ENCODE peak calls at places on chromosomes 16 and 17, in six cellular contexts. B is stomach, Q is HCT116, I is SJCRH30, W is OCI-LY7, F is tibial artery. J is an unnamed sample.
A peak's percentile ranks its signal among the peaks of the same experiment; 100 is the strongest.

GRCh38 chr17:54992797-54993639 is 24.5 kb downstream of the STXBP4 start:
- DNase-seq in I (peak; percentile 71), W (peak; percentile 75), Q (peak; percentile 53), F (no peak), B (no peak), J (no peak)

GRCh38 chr17:74199306-74200092 is 4.0 kb upstream of the RPL38 start:
- DNase-seq in Q (no peak), W (peak; percentile 64), B (peak; percentile 77), I (peak; percentile 85), F (no peak), J (no peak)

GRCh38 chr16:75246504-75247205 is 4.8 kb downstream of the BCAR1 start:
- DNase-seq in Q (no peak), F (no peak), I (no peak), W (no peak), B (no peak), J (no peak)

GRCh38 chr17:14205992-14206461 is 30.6 kb downstream of the CDRT15 start:
- DNase-seq in B (peak; percentile 94), Q (peak; percentile 86), I (no peak), F (no peak), W (no peak), J (no peak)

GRCh38 chr16:73420244-73421040 is 372.5 kb upstream of the ZFHX3 start:
- DNase-seq in B (no peak), Q (no peak), F (no peak), I (no peak), W (no peak), J (no peak)

GRCh38 chr17:34598161-34598776 is 18.9 kb downstream of the TMEM132E start:
- DNase-seq in F (no peak), Q (no peak), B (no peak), I (no peak), W (no peak), J (no peak)

GRCh38 chr17:72594248-72594647 is 473.4 kb downstream of the SOX9 start:
- DNase-seq in F (no peak), B (no peak), Q (no peak), W (no peak), I (no peak), J (no peak)

GRCh38 chr17:51355314-51356083 is 95.2 kb downstream of the UTP18 start:
- DNase-seq in W (no peak), Q (no peak), I (no peak), B (no peak), F (no peak), J (no peak)

GRCh38 chr17:8747731-8748130 is 3.1 kb upstream of the CCDC42 start:
- DNase-seq in W (no peak), Q (no peak), F (no peak), B (no peak), I (no peak), J (no peak)

GRCh38 chr16:23535901-23536300 is 21.2 kb downstream of the EARS2 start:
- DNase-seq in I (no peak), W (no peak), B (no peak), Q (no peak), F (no peak), J (no peak)

GRCh38 chr17:68514809-68515208 is 2.6 kb downstream of the PRKAR1A start:
- DNase-seq in W (no peak), Q (no peak), I (peak; percentile 45), B (no peak), F (no peak), J (no peak)

GRCh38 chr17:60160829-60161501 is 11.2 kb downstream of the CA4 start:
- DNase-seq in W (no peak), I (no peak), B (no peak), F (no peak), Q (no peak), J (no peak)

GRCh38 chr16:69839798-69840409 is 77.8 kb downstream of the WWP2 start:
- DNase-seq in I (peak; percentile 45), W (no peak), B (peak; percentile 76), F (no peak), Q (no peak), J (no peak)

GRCh38 chr16:47258874-47259461 is 115.2 kb upstream of the NETO2 start:
- DNase-seq in I (peak; percentile 44), Q (peak; percentile 18), B (no peak), F (no peak), W (peak; percentile 47), J (no peak)

GRCh38 chr17:39208893-39209292 is 8.8 kb downstream of the RPL19 start:
- DNase-seq in I (peak; percentile 79), W (peak; percentile 98), F (no peak), Q (no peak), B (peak; percentile 36), J (no peak)

GRCh38 chr17:13182854-13183253 is 165.0 kb upstream of the ELAC2 start:
- DNase-seq in W (no peak), Q (no peak), B (no peak), I (no peak), F (no peak), J (no peak)
- H3K36me3 ChIP-seq in W (no peaks in the 10 kb centered on the region), Q (no peaks in the 10 kb centered on the region), B (no peaks in the 10 kb centered on the region), I (no peaks in the 10 kb centered on the region), F (no peaks in the 10 kb centered on the region), J (no peaks in the 10 kb centered on the region)

GRCh38 chr16:56450275-56450889 is 750 bp downstream of the NUDT21 start:
- DNase-seq in F (no peak), I (peak; percentile 26), B (no peak), W (peak; percentile 23), Q (no peak), J (no peak)
- H3K27ac ChIP-seq in F (peak overlapping the region; percentile 88), I (peak overlapping the region; percentile 83), B (no peak overlapping the region), W (peak overlapping the region; percentile 78), Q (peak overlapping the region; percentile 77), J (peak overlapping the region; percentile 57)

GRCh38 chr17:15377200-15377599 is 35.8 kb upstream of the TEKT3 start:
- DNase-seq in F (no peak), B (no peak), I (no peak), Q (no peak), W (no peak), J (peak; percentile 64)
- H3K4me3 ChIP-seq in F (no peak overlapping the region), B (no peak overlapping the region), I (peak overlapping the region; percentile 21), Q (no peak overlapping the region), W (no peak overlapping the region), J (peak overlapping the region; percentile 15)

DNA sequence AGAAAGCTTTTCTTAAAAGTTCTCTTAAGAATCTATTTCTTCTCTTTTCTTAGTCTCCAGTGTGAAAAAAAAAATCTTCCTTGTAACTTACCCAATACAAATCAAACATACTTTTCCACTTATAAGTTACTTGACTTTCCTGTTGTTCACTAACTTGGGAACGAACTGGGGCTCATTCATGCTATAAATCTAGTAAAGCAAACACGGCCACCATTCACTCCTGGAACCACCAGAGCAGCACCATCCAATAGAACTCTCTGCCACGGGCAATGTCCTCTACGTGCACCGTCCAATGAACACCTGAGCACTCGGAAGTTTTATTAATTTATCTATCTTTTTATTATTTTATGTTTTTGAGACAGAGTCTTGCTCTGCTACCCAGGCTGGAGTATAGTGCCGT is 20.7 kb downstream of the SRP68 start:
- DNase-seq in I (no peak), W (no peak), B (no peak), F (no peak), Q (no peak), J (no peak)
- H3K36me3 ChIP-seq in I (peaks cover 81% of the 10 kb centered on the region), W (peaks cover 92% of the 10 kb centered on the region), B (peaks cover 99% of the 10 kb centered on the region), F (peaks cover 98% of the 10 kb centered on the region), Q (peaks cover 62% of the 10 kb centered on the region), J (peaks cover 93% of the 10 kb centered on the region)

DNA sequence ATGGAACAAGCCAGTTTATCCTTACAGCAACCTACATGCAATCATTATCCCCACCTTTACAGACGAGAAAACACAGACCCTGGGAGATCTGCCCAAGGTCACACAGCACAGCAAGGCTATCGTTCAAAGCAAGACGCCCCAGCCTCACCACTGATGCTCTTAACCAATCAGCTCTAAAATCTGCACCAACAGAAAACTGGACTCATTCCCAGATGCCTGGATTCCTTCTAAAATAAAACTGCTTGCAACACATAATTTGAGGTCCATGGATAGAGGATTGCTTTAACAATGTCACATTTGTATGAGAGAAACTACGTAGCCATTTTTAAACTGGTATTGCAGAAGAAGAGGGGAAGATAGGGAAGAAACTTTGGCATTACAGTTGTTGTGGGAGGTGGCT is 6.8 kb downstream of the COTL1 start:
- DNase-seq in B (no peak), F (no peak), I (no peak), W (no peak), Q (no peak), J (no peak)
- H3K27ac ChIP-seq in B (peak overlapping the region; percentile 51), F (peak overlapping the region; percentile 16), I (no peak overlapping the region), W (no peak overlapping the region), Q (no peak overlapping the region), J (no peak overlapping the region)

DNA sequence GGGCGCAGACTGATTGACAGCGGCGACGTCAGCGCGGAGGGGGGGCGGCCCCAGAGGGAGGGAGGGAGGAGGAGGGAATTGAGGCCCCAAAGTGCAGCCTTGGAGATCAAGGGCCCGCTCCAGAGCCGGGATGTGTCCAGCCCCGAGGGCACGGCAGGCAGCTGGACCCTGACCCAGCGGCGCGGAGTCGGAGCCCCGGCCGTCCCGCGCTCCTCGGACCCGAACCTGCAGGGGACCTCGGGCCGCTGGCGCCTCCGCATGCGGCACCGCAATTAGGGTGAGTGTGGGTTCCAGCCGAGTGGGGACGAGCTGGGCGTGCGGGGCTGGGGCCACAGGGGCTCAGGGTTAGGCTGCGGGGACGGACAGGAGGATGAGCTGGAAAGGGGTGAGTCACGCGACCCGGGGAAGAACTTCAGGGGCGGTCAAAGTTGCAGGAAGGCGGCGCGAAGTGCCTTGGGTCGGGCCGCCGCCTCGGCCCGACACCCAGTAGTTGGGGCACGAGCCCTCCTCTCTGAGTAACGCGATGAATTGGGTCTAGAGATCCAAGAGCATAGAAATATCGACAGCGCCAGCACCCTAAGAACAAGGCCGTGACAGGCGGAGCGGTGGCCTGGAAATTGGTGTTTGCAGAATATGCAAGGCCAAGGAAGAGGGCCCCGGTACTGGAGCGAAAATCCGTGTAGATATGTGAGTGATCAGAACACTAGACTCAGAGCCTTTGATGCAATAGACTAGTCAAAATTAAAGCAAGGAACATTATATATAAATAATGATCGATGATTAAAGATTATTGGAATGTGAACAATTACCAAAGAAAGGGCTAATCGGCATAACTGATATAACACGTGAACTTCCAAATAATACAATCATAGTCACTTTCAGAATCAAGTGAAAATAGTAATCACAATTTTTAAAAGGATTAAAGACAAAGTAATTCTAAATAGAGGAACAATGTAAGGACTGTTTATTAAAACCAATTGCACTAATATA is at the start of gene TBX4:
- DNase-seq in W (no peak), I (no peak), Q (no peak), F (no peak), B (no peak), J (peak; percentile 40)
- H3K4me3 ChIP-seq in W (no peak within 1 kb of the TSS), I (no peak within 1 kb of the TSS), Q (no peak within 1 kb of the TSS), F (peak within 1 kb of the TSS; percentile 38), B (peak within 1 kb of the TSS; percentile 32), J (no peak within 1 kb of the TSS)

GRCh38 chr16:1319041-1319440 is 9.6 kb downstream of the UBE2I start:
- DNase-seq in W (no peak), I (no peak), F (no peak), Q (no peak), B (no peak), J (no peak)
- H3K36me3 ChIP-seq in W (peaks cover 98% of the 10 kb centered on the region), I (peaks cover 81% of the 10 kb centered on the region), F (peaks cover 100% of the 10 kb centered on the region), Q (peaks cover 62% of the 10 kb centered on the region), B (peaks cover 100% of the 10 kb centered on the region), J (peaks cover 89% of the 10 kb centered on the region)

DNA sequence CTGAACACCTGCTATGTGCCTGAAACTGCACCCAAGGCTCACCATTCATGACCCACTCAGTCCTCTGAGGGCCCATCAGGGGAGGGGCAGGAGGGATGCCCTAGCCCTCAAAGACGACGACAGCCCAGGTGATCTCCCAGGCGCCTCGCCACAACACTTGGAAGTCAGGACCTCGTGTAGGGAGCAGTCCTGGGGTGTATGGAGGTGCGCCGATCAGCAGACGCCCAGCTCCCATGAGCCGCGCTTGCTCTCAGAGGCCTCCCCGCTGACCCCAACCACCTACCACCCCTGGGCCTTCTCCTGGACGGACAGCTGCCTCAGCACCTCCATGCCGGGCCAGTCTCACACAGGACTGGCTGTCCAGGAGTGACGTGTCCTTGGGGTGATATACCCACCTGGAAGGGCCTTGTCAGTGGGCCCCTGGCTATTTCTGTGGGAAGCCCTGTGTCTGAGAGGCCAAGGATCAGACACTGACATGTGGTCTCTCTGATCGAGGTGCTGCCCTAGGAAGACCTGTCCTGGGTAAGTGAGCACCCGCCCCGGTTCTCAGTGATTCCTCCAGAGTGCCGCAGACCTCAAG is 26.7 kb downstream of the KDM8 start:
- DNase-seq in W (no peak), F (no peak), Q (no peak), B (no peak), I (no peak), J (no peak)
- H3K27ac ChIP-seq in W (no peak overlapping the region), F (no peak overlapping the region), Q (no peak overlapping the region), B (peak overlapping the region; percentile 55), I (peak overlapping the region; percentile 11), J (no peak overlapping the region)